ENCODE peak calls at places on chromosomes 12 and 14, in eight cellular contexts. One of them, this sample, is unnamed. For H3K4me1, the result is how much of the 10 kb centered on the place peaks cover.

GRCh38 chr14:30621354-30621953 is 665 bp upstream of the SCFD1 start:
- DNase-seq in naive thymus-derived CD4-positive, alpha-beta T cell: peak
- DNase-seq in Caco-2: peak
- DNase-seq in upper lobe of right lung: no peak
- DNase-seq in CD8-positive, alpha-beta T cell: peak
- DNase-seq in IMR-90: peak
- DNase-seq in ovary: no peak
- DNase-seq in kidney: no peak
- DNase-seq in this sample: no peak

GRCh38 chr12:9064815-9065606 is 50.7 kb downstream of the A2M start:
- DNase-seq in kidney: peak
- DNase-seq in IMR-90: no peak
- DNase-seq in CD8-positive, alpha-beta T cell: peak
- DNase-seq in upper lobe of right lung: peak
- DNase-seq in Caco-2: peak
- DNase-seq in naive thymus-derived CD4-positive, alpha-beta T cell: no peak
- DNase-seq in ovary: peak
- DNase-seq in this sample: peak

GRCh38 chr12:6201199-6201608 is 1.0 kb downstream of the CD9 start:
- DNase-seq in ovary: no peak
- DNase-seq in kidney: peak
- DNase-seq in upper lobe of right lung: peak
- DNase-seq in IMR-90: no peak
- DNase-seq in naive thymus-derived CD4-positive, alpha-beta T cell: no peak
- DNase-seq in CD8-positive, alpha-beta T cell: no peak
- DNase-seq in Caco-2: peak
- DNase-seq in this sample: no peak

GRCh38 chr14:67718265-67718664 is 16.6 kb downstream of the RDH12 start:
- DNase-seq in upper lobe of right lung: no peak
- DNase-seq in kidney: no peak
- DNase-seq in Caco-2: no peak
- DNase-seq in CD8-positive, alpha-beta T cell: no peak
- DNase-seq in naive thymus-derived CD4-positive, alpha-beta T cell: no peak
- DNase-seq in IMR-90: no peak
- DNase-seq in ovary: no peak
- DNase-seq in this sample: no peak

GRCh38 chr14:99127651-99128167 is 144.3 kb downstream of the BCL11B start:
- DNase-seq in CD8-positive, alpha-beta T cell: no peak
- DNase-seq in ovary: no peak
- DNase-seq in naive thymus-derived CD4-positive, alpha-beta T cell: peak
- DNase-seq in IMR-90: no peak
- DNase-seq in kidney: no peak
- DNase-seq in upper lobe of right lung: peak
- DNase-seq in Caco-2: no peak
- DNase-seq in this sample: peak

GRCh38 chr12:7156259-7157197 is 26.4 kb downstream of the CLSTN3 start:
- DNase-seq in ovary: no peak
- DNase-seq in naive thymus-derived CD4-positive, alpha-beta T cell: no peak
- DNase-seq in Caco-2: no peak
- DNase-seq in CD8-positive, alpha-beta T cell: no peak
- DNase-seq in IMR-90: no peak
- DNase-seq in kidney: no peak
- DNase-seq in upper lobe of right lung: no peak
- DNase-seq in this sample: no peak

GRCh38 chr14:72643317-72643801 is 250.5 kb downstream of the DPF3 start:
- DNase-seq in naive thymus-derived CD4-positive, alpha-beta T cell: no peak
- DNase-seq in kidney: no peak
- DNase-seq in Caco-2: no peak
- DNase-seq in upper lobe of right lung: no peak
- DNase-seq in ovary: no peak
- DNase-seq in CD8-positive, alpha-beta T cell: no peak
- DNase-seq in IMR-90: peak
- DNase-seq in this sample: peak

GRCh38 chr12:52043386-52044212 is 7.6 kb upstream of the NR4A1 start:
- DNase-seq in CD8-positive, alpha-beta T cell: no peak
- DNase-seq in Caco-2: no peak
- DNase-seq in kidney: no peak
- DNase-seq in ovary: peak
- DNase-seq in naive thymus-derived CD4-positive, alpha-beta T cell: no peak
- DNase-seq in upper lobe of right lung: no peak
- DNase-seq in IMR-90: no peak
- DNase-seq in this sample: no peak

GRCh38 chr12:60415361-60415760 is 819.5 kb downstream of the SLC16A7 start:
- DNase-seq in upper lobe of right lung: no peak
- DNase-seq in CD8-positive, alpha-beta T cell: no peak
- DNase-seq in kidney: no peak
- DNase-seq in naive thymus-derived CD4-positive, alpha-beta T cell: no peak
- DNase-seq in Caco-2: no peak
- DNase-seq in ovary: no peak
- DNase-seq in IMR-90: peak
- DNase-seq in this sample: no peak

GRCh38 chr12:103326190-103326589 is 169.6 kb downstream of the C12orf42 start:
- DNase-seq in kidney: no peak
- DNase-seq in ovary: no peak
- DNase-seq in IMR-90: no peak
- DNase-seq in Caco-2: no peak
- DNase-seq in naive thymus-derived CD4-positive, alpha-beta T cell: no peak
- DNase-seq in CD8-positive, alpha-beta T cell: no peak
- DNase-seq in upper lobe of right lung: no peak
- DNase-seq in this sample: no peak

GRCh38 chr12:119072463-119072862 is 91.1 kb downstream of the SRRM4 start:
- DNase-seq in CD8-positive, alpha-beta T cell: no peak
- DNase-seq in Caco-2: no peak
- DNase-seq in kidney: no peak
- DNase-seq in naive thymus-derived CD4-positive, alpha-beta T cell: no peak
- DNase-seq in IMR-90: no peak
- DNase-seq in upper lobe of right lung: no peak
- DNase-seq in ovary: no peak
- DNase-seq in this sample: no peak

GRCh38 chr12:95286713-95287112 is 69.1 kb downstream of the VEZT start:
- DNase-seq in kidney: no peak
- DNase-seq in naive thymus-derived CD4-positive, alpha-beta T cell: no peak
- DNase-seq in IMR-90: no peak
- DNase-seq in upper lobe of right lung: no peak
- DNase-seq in CD8-positive, alpha-beta T cell: no peak
- DNase-seq in Caco-2: no peak
- DNase-seq in ovary: no peak
- DNase-seq in this sample: no peak

GRCh38 chr14:90533591-90534021 is 136.8 kb downstream of the CALM1 start:
- DNase-seq in kidney: peak
- DNase-seq in IMR-90: no peak
- DNase-seq in CD8-positive, alpha-beta T cell: no peak
- DNase-seq in Caco-2: no peak
- DNase-seq in naive thymus-derived CD4-positive, alpha-beta T cell: no peak
- DNase-seq in ovary: no peak
- DNase-seq in upper lobe of right lung: peak
- DNase-seq in this sample: no peak

GRCh38 chr12:132986001-132986884 is at the start of gene ZNF26:
- DNase-seq in CD8-positive, alpha-beta T cell: peak
- DNase-seq in ovary: peak
- DNase-seq in naive thymus-derived CD4-positive, alpha-beta T cell: peak
- DNase-seq in IMR-90: peak
- DNase-seq in kidney: peak
- DNase-seq in upper lobe of right lung: peak
- DNase-seq in Caco-2: peak
- DNase-seq in this sample: peak
- H3K4me3 ChIP-seq in CD8-positive, alpha-beta T cell: peak
- H3K4me3 ChIP-seq in ovary: peak
- H3K4me3 ChIP-seq in naive thymus-derived CD4-positive, alpha-beta T cell: peak
- H3K4me3 ChIP-seq in IMR-90: peak
- H3K4me3 ChIP-seq in kidney: peak
- H3K4me3 ChIP-seq in upper lobe of right lung: peak
- H3K4me3 ChIP-seq in Caco-2: peak
- H3K4me3 ChIP-seq in this sample: peak

GRCh38 chr12:31387011-31387410 is 61.1 kb upstream of the SINHCAF start:
- DNase-seq in Caco-2: no peak
- DNase-seq in CD8-positive, alpha-beta T cell: no peak
- DNase-seq in upper lobe of right lung: no peak
- DNase-seq in kidney: no peak
- DNase-seq in naive thymus-derived CD4-positive, alpha-beta T cell: no peak
- DNase-seq in ovary: no peak
- DNase-seq in IMR-90: no peak
- DNase-seq in this sample: no peak
- H3K4me1 ChIP-seq in Caco-2: half or more
- H3K4me1 ChIP-seq in CD8-positive, alpha-beta T cell: under half
- H3K4me1 ChIP-seq in upper lobe of right lung: under half
- H3K4me1 ChIP-seq in kidney: under half
- H3K4me1 ChIP-seq in naive thymus-derived CD4-positive, alpha-beta T cell: under half
- H3K4me1 ChIP-seq in ovary: under half
- H3K4me1 ChIP-seq in IMR-90: under half
- H3K4me1 ChIP-seq in this sample: under half

GRCh38 chr14:22824711-22825359 is 4.9 kb upstream of the MRPL52 start:
- DNase-seq in naive thymus-derived CD4-positive, alpha-beta T cell: no peak
- DNase-seq in CD8-positive, alpha-beta T cell: no peak
- DNase-seq in ovary: no peak
- DNase-seq in Caco-2: peak
- DNase-seq in upper lobe of right lung: no peak
- DNase-seq in kidney: no peak
- DNase-seq in IMR-90: peak
- DNase-seq in this sample: no peak
- H3K4me3 ChIP-seq in naive thymus-derived CD4-positive, alpha-beta T cell: no peak
- H3K4me3 ChIP-seq in CD8-positive, alpha-beta T cell: no peak
- H3K4me3 ChIP-seq in ovary: no peak
- H3K4me3 ChIP-seq in Caco-2: no peak
- H3K4me3 ChIP-seq in upper lobe of right lung: no peak
- H3K4me3 ChIP-seq in kidney: no peak
- H3K4me3 ChIP-seq in IMR-90: no peak
- H3K4me3 ChIP-seq in this sample: no peak

DNA sequence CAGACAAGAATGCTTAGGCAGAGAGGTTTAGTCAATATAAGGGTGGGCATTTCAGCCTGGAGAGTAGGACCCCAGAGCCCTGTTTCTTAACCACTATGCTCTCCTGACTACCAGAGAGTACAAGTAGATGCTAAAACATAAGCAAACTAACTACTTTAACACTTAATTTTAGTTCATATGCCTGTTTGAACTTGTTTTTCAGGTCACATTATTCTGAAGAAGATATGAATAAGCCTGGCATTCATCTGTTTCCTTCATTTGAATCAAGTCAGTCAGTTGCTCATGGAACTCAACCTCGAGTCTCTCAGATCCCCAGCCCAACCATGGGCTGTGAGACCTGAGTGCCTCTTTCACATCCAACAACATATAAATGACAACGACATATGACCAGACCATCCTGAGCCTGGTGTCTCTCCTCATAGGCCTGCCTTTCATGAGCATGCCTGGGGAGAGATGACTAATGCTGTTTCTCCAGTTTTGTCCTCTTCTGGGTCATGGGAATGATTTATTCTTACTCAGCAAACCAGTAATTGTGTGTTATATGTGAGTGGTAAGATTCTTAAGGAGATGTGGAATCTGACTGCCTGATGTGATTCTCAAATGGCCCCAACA is 251.1 kb upstream of the BTG1 start:
- DNase-seq in upper lobe of right lung: no peak
- DNase-seq in IMR-90: peak
- DNase-seq in kidney: no peak
- DNase-seq in Caco-2: no peak
- DNase-seq in ovary: no peak
- DNase-seq in CD8-positive, alpha-beta T cell: no peak
- DNase-seq in naive thymus-derived CD4-positive, alpha-beta T cell: no peak
- DNase-seq in this sample: no peak
- H3K4me1 ChIP-seq in upper lobe of right lung: under half
- H3K4me1 ChIP-seq in IMR-90: under half
- H3K4me1 ChIP-seq in kidney: under half
- H3K4me1 ChIP-seq in Caco-2: under half
- H3K4me1 ChIP-seq in ovary: under half
- H3K4me1 ChIP-seq in CD8-positive, alpha-beta T cell: half or more
- H3K4me1 ChIP-seq in naive thymus-derived CD4-positive, alpha-beta T cell: half or more
- H3K4me1 ChIP-seq in this sample: under half

DNA sequence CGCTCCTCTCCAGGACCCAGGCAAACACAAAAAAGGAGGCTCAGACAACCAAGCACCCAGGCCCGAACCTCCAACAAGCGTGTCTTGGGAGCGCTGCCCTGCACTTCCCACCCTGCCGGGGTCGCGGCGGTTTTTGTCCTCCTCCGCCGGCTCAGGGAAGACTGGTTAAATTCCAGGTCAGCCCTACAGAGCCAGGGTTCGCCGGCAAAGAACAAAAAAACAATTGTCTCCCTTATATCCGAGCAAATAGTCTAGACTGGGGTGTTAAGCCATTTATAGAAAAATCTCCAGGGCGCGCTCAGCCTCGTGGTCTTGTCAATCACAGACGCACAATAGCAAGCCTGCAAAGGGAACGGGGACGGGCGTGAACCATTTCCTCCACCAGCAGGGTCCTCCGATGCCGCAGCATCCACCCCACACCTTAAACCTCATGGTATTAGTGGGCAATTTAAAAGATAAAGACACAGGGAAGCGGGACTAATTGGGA is 46.9 kb downstream of the BCAT1 start:
- DNase-seq in IMR-90: no peak
- DNase-seq in naive thymus-derived CD4-positive, alpha-beta T cell: peak
- DNase-seq in Caco-2: no peak
- DNase-seq in upper lobe of right lung: no peak
- DNase-seq in kidney: no peak
- DNase-seq in ovary: no peak
- DNase-seq in CD8-positive, alpha-beta T cell: no peak
- DNase-seq in this sample: no peak
- H3K4me3 ChIP-seq in IMR-90: no peak
- H3K4me3 ChIP-seq in naive thymus-derived CD4-positive, alpha-beta T cell: peak
- H3K4me3 ChIP-seq in Caco-2: no peak
- H3K4me3 ChIP-seq in upper lobe of right lung: peak
- H3K4me3 ChIP-seq in kidney: no peak
- H3K4me3 ChIP-seq in ovary: peak
- H3K4me3 ChIP-seq in CD8-positive, alpha-beta T cell: no peak
- H3K4me3 ChIP-seq in this sample: no peak

This sample was measured in RWPE2.